ENCODE peak calls at places on chromosomes 3 and 15, in five cellular contexts. One of them, this sample, is unnamed.

GRCh38 chr15:25469377-25469776 is 30.6 kb upstream of the UBE3A start:
- DNase-seq in upper lobe of right lung: no peak
- DNase-seq in OCI-LY7: no peak
- DNase-seq in type B pancreatic cell: no peak
- DNase-seq in NB4: no peak
- DNase-seq in this sample: no peak

GRCh38 chr3:150404023-150404422 is 4.1 kb upstream of the TSC22D2 start:
- DNase-seq in upper lobe of right lung: no peak
- DNase-seq in OCI-LY7: no peak
- DNase-seq in type B pancreatic cell: no peak
- DNase-seq in NB4: no peak
- DNase-seq in this sample: no peak

GRCh38 chr3:133246773-133247172 is 153.1 kb upstream of the BFSP2 start:
- DNase-seq in upper lobe of right lung: no peak
- DNase-seq in OCI-LY7: no peak
- DNase-seq in type B pancreatic cell: no peak
- DNase-seq in NB4: no peak
- DNase-seq in this sample: no peak

GRCh38 chr3:45275006-45275704 is 49.1 kb upstream of the TMEM158 start:
- DNase-seq in upper lobe of right lung: no peak
- DNase-seq in OCI-LY7: no peak
- DNase-seq in type B pancreatic cell: no peak
- DNase-seq in NB4: no peak
- DNase-seq in this sample: no peak

GRCh38 chr3:123156276-123156995 is 45.3 kb upstream of the SEC22A start:
- DNase-seq in upper lobe of right lung: peak
- DNase-seq in OCI-LY7: no peak
- DNase-seq in type B pancreatic cell: no peak
- DNase-seq in NB4: no peak
- DNase-seq in this sample: peak

GRCh38 chr15:72784233-72784876 is 797 bp upstream of the ADPGK start:
- DNase-seq in upper lobe of right lung: no peak
- DNase-seq in OCI-LY7: peak
- DNase-seq in type B pancreatic cell: no peak
- DNase-seq in NB4: peak
- DNase-seq in this sample: no peak

GRCh38 chr15:85840079-85840801 is 45.5 kb upstream of the KLHL25 start:
- DNase-seq in upper lobe of right lung: peak
- DNase-seq in OCI-LY7: peak
- DNase-seq in type B pancreatic cell: peak
- DNase-seq in NB4: peak
- DNase-seq in this sample: no peak

GRCh38 chr3:48428863-48429415 is 947 bp downstream of the PLXNB1 start:
- DNase-seq in upper lobe of right lung: peak
- DNase-seq in OCI-LY7: no peak
- DNase-seq in type B pancreatic cell: peak
- DNase-seq in NB4: no peak
- DNase-seq in this sample: no peak

GRCh38 chr3:78825858-78826215 is 942.0 kb downstream of the ROBO1 start:
- DNase-seq in upper lobe of right lung: no peak
- DNase-seq in OCI-LY7: no peak
- DNase-seq in type B pancreatic cell: no peak
- DNase-seq in NB4: no peak
- DNase-seq in this sample: no peak

GRCh38 chr15:43954181-43954621 is 127.4 kb downstream of the WDR76 start:
- DNase-seq in upper lobe of right lung: no peak
- DNase-seq in OCI-LY7: no peak
- DNase-seq in type B pancreatic cell: no peak
- DNase-seq in NB4: no peak
- DNase-seq in this sample: no peak

GRCh38 chr15:43950551-43950950 is 123.7 kb downstream of the WDR76 start:
- DNase-seq in upper lobe of right lung: no peak
- DNase-seq in OCI-LY7: no peak
- DNase-seq in type B pancreatic cell: no peak
- DNase-seq in NB4: no peak
- DNase-seq in this sample: no peak

GRCh38 chr15:43953402-43953801 is 126.6 kb downstream of the WDR76 start:
- DNase-seq in upper lobe of right lung: no peak
- DNase-seq in OCI-LY7: no peak
- DNase-seq in type B pancreatic cell: no peak
- DNase-seq in NB4: no peak
- DNase-seq in this sample: no peak

GRCh38 chr15:43943511-43943910 is 116.7 kb downstream of the WDR76 start:
- DNase-seq in upper lobe of right lung: no peak
- DNase-seq in OCI-LY7: no peak
- DNase-seq in type B pancreatic cell: no peak
- DNase-seq in NB4: no peak
- DNase-seq in this sample: no peak

GRCh38 chr15:43948691-43949325 is 122.0 kb downstream of the WDR76 start:
- DNase-seq in upper lobe of right lung: no peak
- DNase-seq in OCI-LY7: no peak
- DNase-seq in type B pancreatic cell: no peak
- DNase-seq in NB4: no peak
- DNase-seq in this sample: no peak
- TF ChIP-seq CTCF in upper lobe of right lung: no peak
- TF ChIP-seq CTCF in OCI-LY7: no peak
- TF ChIP-seq CTCF in type B pancreatic cell: no peak
- TF ChIP-seq CTCF in NB4: no peak
- TF ChIP-seq CTCF in this sample: no peak

GRCh38 chr15:43370975-43371974 is at the start of the genes TUBGCP4 and ZSCAN29:
- DNase-seq in upper lobe of right lung: peak
- DNase-seq in OCI-LY7: peak
- DNase-seq in type B pancreatic cell: peak
- DNase-seq in NB4: peak
- DNase-seq in this sample: no peak
- TF ChIP-seq CTCF in upper lobe of right lung: peak
- TF ChIP-seq CTCF in OCI-LY7: peak
- TF ChIP-seq CTCF in type B pancreatic cell: peak
- TF ChIP-seq CTCF in NB4: peak
- TF ChIP-seq CTCF in this sample: peak

GRCh38 chr3:107752202-107752990 is 229.6 kb downstream of the BBX start:
- DNase-seq in upper lobe of right lung: no peak
- DNase-seq in OCI-LY7: peak
- DNase-seq in type B pancreatic cell: no peak
- DNase-seq in NB4: peak
- DNase-seq in this sample: no peak
- TF ChIP-seq CTCF in upper lobe of right lung: peak
- TF ChIP-seq CTCF in OCI-LY7: peak
- TF ChIP-seq CTCF in type B pancreatic cell: peak
- TF ChIP-seq CTCF in NB4: peak
- TF ChIP-seq CTCF in this sample: peak

GRCh38 chr3:8094415-8094814 is 407.2 kb upstream of the LMCD1 start:
- DNase-seq in upper lobe of right lung: no peak
- DNase-seq in OCI-LY7: no peak
- DNase-seq in type B pancreatic cell: no peak
- DNase-seq in NB4: no peak
- DNase-seq in this sample: no peak

GRCh38 chr3:8097690-8098089 is 403.9 kb upstream of the LMCD1 start:
- DNase-seq in upper lobe of right lung: no peak
- DNase-seq in OCI-LY7: no peak
- DNase-seq in type B pancreatic cell: no peak
- DNase-seq in NB4: no peak
- DNase-seq in this sample: no peak

GRCh38 chr3:8095724-8096123 is 405.9 kb upstream of the LMCD1 start:
- DNase-seq in upper lobe of right lung: no peak
- DNase-seq in OCI-LY7: no peak
- DNase-seq in type B pancreatic cell: no peak
- DNase-seq in NB4: peak
- DNase-seq in this sample: no peak
- TF ChIP-seq CTCF in upper lobe of right lung: no peak
- TF ChIP-seq CTCF in OCI-LY7: peak
- TF ChIP-seq CTCF in type B pancreatic cell: peak
- TF ChIP-seq CTCF in NB4: peak
- TF ChIP-seq CTCF in this sample: peak

GRCh38 chr15:59819047-59819446 is 129.9 kb upstream of the BNIP2 start:
- DNase-seq in upper lobe of right lung: no peak
- DNase-seq in OCI-LY7: no peak
- DNase-seq in type B pancreatic cell: no peak
- DNase-seq in NB4: no peak
- DNase-seq in this sample: no peak
- TF ChIP-seq CTCF in upper lobe of right lung: no peak
- TF ChIP-seq CTCF in OCI-LY7: no peak
- TF ChIP-seq CTCF in type B pancreatic cell: no peak
- TF ChIP-seq CTCF in NB4: no peak
- TF ChIP-seq CTCF in this sample: no peak

DNA sequence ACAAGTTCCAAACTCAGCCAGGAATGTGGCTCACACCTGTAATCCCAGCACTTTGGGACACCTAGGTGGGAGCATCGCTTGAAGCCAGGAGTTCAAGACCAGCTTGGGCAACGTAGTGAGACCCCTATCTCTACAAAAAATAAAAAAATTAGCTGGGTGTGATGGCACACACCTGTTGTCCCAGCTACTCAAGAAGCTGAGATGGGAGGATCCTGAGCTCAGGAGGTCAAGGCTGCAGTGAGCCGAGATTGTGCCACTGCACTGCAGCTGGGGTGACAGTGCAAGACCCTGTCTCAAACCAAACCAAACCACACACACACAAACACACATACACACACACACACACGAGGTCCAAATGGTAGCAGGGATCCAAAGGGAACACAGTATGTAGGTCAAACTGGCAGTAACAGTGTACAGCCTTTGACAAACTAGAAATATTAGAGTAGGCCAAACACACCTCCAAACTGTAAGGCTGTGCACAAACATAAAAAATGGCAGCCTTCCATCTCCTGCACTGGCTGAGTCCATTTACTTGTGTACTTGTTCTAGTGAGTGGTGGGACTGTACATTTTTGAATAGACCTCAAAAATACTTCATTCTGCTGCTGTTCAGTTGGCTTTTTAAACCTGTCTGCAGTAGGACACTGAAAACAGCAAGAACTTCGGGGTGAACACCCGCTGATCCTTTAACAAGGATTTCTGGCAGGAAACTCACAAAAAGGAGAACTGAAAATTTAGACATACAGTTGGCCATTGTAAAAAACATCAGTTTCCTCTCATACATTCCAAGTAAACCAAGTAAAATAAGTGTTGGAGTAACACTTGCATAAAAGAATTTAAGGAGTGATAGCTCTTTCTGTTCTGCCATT is 33.6 kb downstream of the INTS14 start:
- DNase-seq in upper lobe of right lung: no peak
- DNase-seq in OCI-LY7: peak
- DNase-seq in type B pancreatic cell: no peak
- DNase-seq in NB4: peak
- DNase-seq in this sample: no peak
- TF ChIP-seq CTCF in upper lobe of right lung: no peak
- TF ChIP-seq CTCF in OCI-LY7: no peak
- TF ChIP-seq CTCF in type B pancreatic cell: no peak
- TF ChIP-seq CTCF in NB4: no peak
- TF ChIP-seq CTCF in this sample: no peak

DNA sequence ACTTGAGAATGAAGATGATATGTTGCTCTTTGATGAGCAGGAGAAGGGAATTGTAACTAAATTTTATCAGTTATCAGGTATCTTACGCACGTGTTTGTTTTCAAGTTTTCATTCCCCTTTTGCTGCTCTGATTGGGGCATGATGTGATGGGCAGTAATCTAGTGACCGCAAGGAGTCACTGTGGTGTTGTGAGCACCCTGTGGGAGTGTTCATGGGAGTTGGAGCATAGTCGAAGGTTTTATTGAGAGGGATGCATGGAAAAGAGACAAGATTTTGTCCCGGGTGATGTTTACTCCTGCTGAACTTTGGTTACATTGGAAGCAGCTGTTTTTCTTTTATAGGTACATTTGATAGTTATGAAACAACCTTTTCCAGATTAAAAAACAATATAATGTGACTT is 2.1 kb downstream of the FAN1 start:
- DNase-seq in upper lobe of right lung: no peak
- DNase-seq in OCI-LY7: no peak
- DNase-seq in type B pancreatic cell: no peak
- DNase-seq in NB4: no peak
- DNase-seq in this sample: no peak
- TF ChIP-seq CTCF in upper lobe of right lung: no peak
- TF ChIP-seq CTCF in OCI-LY7: no peak
- TF ChIP-seq CTCF in type B pancreatic cell: peak
- TF ChIP-seq CTCF in NB4: no peak
- TF ChIP-seq CTCF in this sample: peak